ENCODE peak calls at places on chromosomes 12 and 14, in seven cellular contexts. T, V, H, L, Q, S and M are unnamed samples.
A peak's percentile ranks its signal among the peaks of the same experiment; 100 is the strongest.

GRCh38 chr14:52106853-52107252 is 38.0 kb upstream of the NID2 start:
- DNase-seq in Q (no peak), S (no peak), H (no peak), L (no peak), V (no peak), T (no peak), M (no peak)

GRCh38 chr12:28164644-28165313 is 25.5 kb upstream of the CCDC91 start:
- DNase-seq in T (no peak), L (no peak), H (no peak), Q (no peak), S (peak; percentile 89), V (no peak), M (no peak)

GRCh38 chr12:51326762-51327439 is 2.9 kb upstream of the BIN2 start:
- DNase-seq in S (no peak), T (no peak), H (peak; percentile 47), Q (no peak), L (no peak), V (peak; percentile 84), M (peak; percentile 96)

GRCh38 chr14:56274556-56274955 is 156.3 kb downstream of the PELI2 start:
- DNase-seq in H (no peak), V (no peak), L (no peak), T (no peak), Q (no peak), S (no peak), M (peak; percentile 83)

GRCh38 chr12:20808521-20808920 is 2.0 kb upstream of the SLCO1B3 start:
- DNase-seq in L (no peak), V (no peak), S (no peak), Q (no peak), H (no peak), T (no peak), M (no peak)

GRCh38 chr14:35534884-35535793 is 1.2 kb downstream of the INSM2 start:
- DNase-seq in V (peak; percentile 26), L (peak; percentile 35), H (peak; percentile 26), S (peak; percentile 80), T (peak; percentile 12), Q (peak; percentile 71), M (peak; percentile 95)

GRCh38 chr14:52949711-52950409 is 990 bp downstream of the FERMT2 start:
- DNase-seq in V (peak; percentile 43), T (no peak), S (peak; percentile 13), L (no peak), H (no peak), Q (no peak), M (peak; percentile 92)

GRCh38 chr14:57928732-57929131 is 62.8 kb upstream of the SLC35F4 start:
- DNase-seq in Q (no peak), T (no peak), H (no peak), L (no peak), V (no peak), S (no peak), M (no peak)

GRCh38 chr12:29796823-29797263 is 13.1 kb upstream of the TMTC1 start:
- DNase-seq in H (peak; percentile 61), V (peak; percentile 87), S (no peak), Q (no peak), T (peak; percentile 82), L (no peak), M (peak; percentile 96)